ENCODE peak calls at places on chromosomes 3 and 15, in eight cellular contexts. C is progenitor cell of endocrine pancreas; J is RPMI8226; Q is activated T-cell treated with anti-CD3 and anti-CD28 coated beads for 4 hours; Z is Right ventricle myocardium inferior; B is activated CD4-positive, alpha-beta T cell treated with anti-CD3 and anti-CD28 coated beads, Interleukin-2, amount 10 ng/mL, durations not matched to agents 7 days and 5 days; N is fibroblast of pulmonary artery; R is left ventricle myocardium superior. T is an unnamed sample.

GRCh38 chr3:116000315-116000714 is 377.0 kb downstream of the GAP43 start:
- DNase-seq in R (no peak), B (no peak), J (no peak), C (no peak), N (peak), Q (no peak), Z (peak), T (peak)

GRCh38 chr15:88878720-88879184 is 16.6 kb downstream of the HAPLN3 start:
- DNase-seq in B (peak), J (peak), R (peak), Q (no peak), Z (no peak), C (peak), N (peak), T (peak)

GRCh38 chr3:117856354-117856753 is 1146.8 kb downstream of the TUSC7 start:
- DNase-seq in Z (no peak), C (no peak), R (no peak), Q (no peak), B (no peak), J (no peak), N (no peak), T (no peak)

GRCh38 chr3:128491071-128491899 is 1.7 kb downstream of the GATA2 start:
- DNase-seq in Z (no peak), N (no peak), C (no peak), B (no peak), R (no peak), Q (no peak), J (no peak), T (no peak)

GRCh38 chr3:148102156-148102555 is 595.5 kb upstream of the AGTR1 start:
- DNase-seq in C (no peak), N (no peak), B (no peak), R (no peak), J (no peak), Q (no peak), Z (no peak), T (no peak)

GRCh38 chr3:138199847-138200246 is 12.7 kb downstream of the ARMC8 start:
- DNase-seq in R (no peak), N (no peak), B (no peak), Z (no peak), C (no peak), J (no peak), Q (no peak), T (no peak)

GRCh38 chr15:80587816-80588456 is 107.2 kb upstream of the ABHD17C start:
- DNase-seq in Z (no peak), C (no peak), B (no peak), N (peak), R (no peak), J (no peak), Q (no peak), T (peak)

GRCh38 chr3:127077068-127077467 is 94.2 kb downstream of the PLXNA1 start:
- DNase-seq in J (no peak), Q (no peak), B (no peak), R (peak), N (no peak), Z (no peak), C (no peak), T (no peak)

GRCh38 chr15:39300451-39301153 is 280.3 kb upstream of the THBS1 start:
- DNase-seq in Q (no peak), Z (no peak), B (no peak), N (peak), R (no peak), C (no peak), J (no peak), T (peak)

GRCh38 chr3:10370429-10370828 is 49.5 kb upstream of the SEC13 start:
- DNase-seq in Z (no peak), Q (no peak), R (no peak), N (peak), J (peak), B (no peak), C (no peak), T (peak)

GRCh38 chr3:151838574-151839312 is 24.8 kb downstream of the AADAC start:
- DNase-seq in J (peak), Q (peak), N (peak), C (no peak), B (peak), R (no peak), Z (no peak), T (peak)

GRCh38 chr3:11089931-11090330 is 64.4 kb upstream of the HRH1 start:
- DNase-seq in J (no peak), R (no peak), B (no peak), Q (no peak), N (no peak), C (no peak), Z (no peak), T (no peak)

GRCh38 chr15:32651229-32651837 is 9.8 kb downstream of the SCG5 start:
- DNase-seq in N (peak), R (no peak), J (peak), B (peak), Q (peak), C (no peak), Z (no peak), T (peak)

T was measured in choroid plexus epithelial cell.